ENCODE peak calls at places on chromosome 15, in four cellular contexts. A, L, N and F are unnamed samples.

GRCh38 chr15:62068787-62069170 is 2.0 kb downstream of the C2CD4A start:
- DNase-seq in A (no peak), N (no peak), L (no peak), F (no peak)

GRCh38 chr15:65804252-65804931 is 12.3 kb upstream of the DENND4A start:
- DNase-seq in A (peak; percentile 91), L (no peak), N (no peak), F (no peak)

GRCh38 chr15:94703591-94703990 is 472.2 kb downstream of the MCTP2 start:
- DNase-seq in A (no peak), L (no peak), N (no peak), F (no peak)

GRCh38 chr15:76337739-76338554 is 1.4 kb downstream of the ISL2 start:
- DNase-seq in A (no peak), L (no peak), N (peak; percentile 49), F (peak; percentile 51)

GRCh38 chr15:89196241-89196640 is 25.1 kb downstream of the RLBP1 start:
- DNase-seq in N (no peak), A (no peak), L (no peak), F (no peak)

GRCh38 chr15:29924750-29925149 is 102.5 kb upstream of the TJP1 start:
- DNase-seq in A (peak; percentile 60), L (no peak), N (no peak), F (peak; percentile 74)

GRCh38 chr15:65208656-65209055 is 2.6 kb downstream of the CILP start:
- DNase-seq in N (no peak), L (no peak), A (no peak), F (no peak)

GRCh38 chr15:40914486-40914885 is 14.7 kb upstream of the DLL4 start:
- DNase-seq in A (no peak), N (no peak), L (no peak), F (no peak)

GRCh38 chr15:97981758-97982157 is 21.3 kb downstream of the ARRDC4 start:
- DNase-seq in L (no peak), N (no peak), A (no peak), F (no peak)

GRCh38 chr15:85880501-85881190 is 85.9 kb upstream of the KLHL25 start:
- DNase-seq in N (no peak), L (no peak), A (no peak), F (no peak)

GRCh38 chr15:40878785-40879184 is 4.8 kb upstream of the RHOV start:
- DNase-seq in A (no peak), L (no peak), N (peak; percentile 38), F (no peak)

GRCh38 chr15:31463521-31464102 is 137.0 kb downstream of the KLF13 start:
- DNase-seq in L (no peak), A (no peak), N (no peak), F (no peak)

GRCh38 chr15:84979651-84980050 is 2.0 kb upstream of the PDE8A start:
- DNase-seq in A (no peak), N (peak; percentile 65), L (no peak), F (peak; percentile 64)

GRCh38 chr15:92801412-92801773 is 98.7 kb upstream of the CHD2 start:
- DNase-seq in N (no peak), L (no peak), A (no peak), F (no peak)

GRCh38 chr15:31023841-31024240 is 32.4 kb upstream of the MTMR10 start:
- DNase-seq in A (no peak), N (no peak), L (no peak), F (no peak)

GRCh38 chr15:87959080-87959479 is 297.5 kb downstream of the NTRK3 start:
- DNase-seq in A (no peak), N (no peak), L (no peak), F (no peak)

GRCh38 chr15:100731259-100732156 is 129.1 kb downstream of the ASB7 start:
- DNase-seq in A (no peak), N (no peak), L (no peak), F (no peak)

GRCh38 chr15:73899197-73900128 is 26.1 kb downstream of the TBC1D21 start:
- DNase-seq in N (no peak), A (no peak), L (no peak), F (no peak)

GRCh38 chr15:83230242-83230641 is 22.6 kb upstream of the HDGFL3 start:
- DNase-seq in A (no peak), N (no peak), L (no peak), F (no peak)

GRCh38 chr15:34292591-34292990 is 45.0 kb downstream of the SLC12A6 start:
- DNase-seq in A (no peak), N (no peak), L (no peak), F (no peak)

GRCh38 chr15:72338617-72339321 is 18.8 kb upstream of the CELF6 start:
- DNase-seq in L (no peak), N (no peak), A (no peak), F (no peak)

GRCh38 chr15:89591834-89592233 is 16.6 kb downstream of the TICRR start:
- DNase-seq in L (no peak), N (no peak), A (no peak), F (no peak)

GRCh38 chr15:79595995-79596622 is 164.0 kb downstream of the MINAR1 start:
- DNase-seq in N (peak; percentile 94), L (peak; percentile 71), A (peak; percentile 94), F (peak; percentile 72)
- TF ChIP-seq ETV6 in N (no peak), L (no peak), A (no peak), F (no peak)

DNA sequence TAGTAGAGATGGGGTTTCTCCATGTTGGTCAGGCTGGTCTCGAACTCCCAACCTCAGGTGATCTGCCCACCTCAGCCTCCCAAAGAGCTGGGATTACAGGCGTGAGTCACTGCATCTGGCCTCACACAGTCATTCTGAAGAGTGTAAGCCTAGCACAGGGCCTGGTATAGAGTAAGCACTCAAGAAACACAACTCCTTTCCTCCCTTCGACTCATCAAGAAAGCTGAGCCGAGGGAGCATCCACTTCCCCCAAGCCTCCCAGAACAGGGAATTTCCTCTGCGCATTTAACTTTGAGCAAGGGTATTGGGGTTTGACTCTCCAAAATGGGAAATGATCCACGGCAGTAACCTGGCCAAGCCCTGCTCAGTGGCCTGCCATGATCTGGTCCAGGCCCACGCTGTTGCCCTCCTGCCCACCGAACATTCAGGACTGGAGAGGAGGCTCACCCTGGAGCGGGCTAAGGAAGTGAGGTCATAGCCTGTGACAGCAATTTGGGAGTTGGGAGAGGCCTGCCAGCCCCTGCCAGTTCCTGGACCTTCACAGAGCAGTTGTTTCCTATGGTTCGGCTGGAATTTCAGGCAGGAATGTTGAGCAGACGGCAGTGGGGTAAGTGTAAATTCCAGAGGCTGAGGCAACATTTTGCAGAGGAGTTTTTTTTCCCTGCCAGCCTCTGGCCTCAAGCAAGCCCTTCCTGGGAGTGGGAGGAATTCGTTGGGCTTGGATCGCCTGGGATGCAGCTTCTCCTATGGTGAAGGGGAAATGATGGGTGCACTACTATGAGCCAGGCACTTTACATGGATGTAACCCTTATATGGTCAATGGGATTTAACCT is 21.2 kb upstream of the SMAD3 start:
- DNase-seq in A (peak; percentile 84), L (no peak), N (no peak), F (peak; percentile 54)
- TF ChIP-seq ETV6 in A (no peak), L (no peak), N (no peak), F (no peak)

GRCh38 chr15:43702701-43703433 is 9.2 kb downstream of the CKMT1A start:
- DNase-seq in A (no peak), N (no peak), L (no peak), F (no peak)
- TF ChIP-seq ETV6 in A (no peak), N (no peak), L (no peak), F (no peak)

GRCh38 chr15:69653846-69654245 is 201.2 kb downstream of the RPLP1 start:
- DNase-seq in L (no peak), A (no peak), N (no peak), F (no peak)
- TF ChIP-seq ETV6 in L (no peak), A (no peak), N (no peak), F (no peak)

GRCh38 chr15:69531302-69532027 is 78.8 kb downstream of the RPLP1 start:
- DNase-seq in A (no peak), N (no peak), L (no peak), F (no peak)
- TF ChIP-seq ETV6 in A (no peak), N (no peak), L (no peak), F (no peak)